ENCODE peak calls at places on chromosomes 5 and 9, in eight cellular contexts. One of them, this sample, is unnamed.

GRCh38 chr5:140391732-140392131 is 9.9 kb upstream of the ANKHD1 start:
- DNase-seq in left cardiac atrium: no peak
- DNase-seq in mucosa of gallbladder: no peak
- DNase-seq in putamen: no peak
- DNase-seq in GDM1: no peak
- DNase-seq in WERI-Rb-1: no peak
- DNase-seq in NCI-H1694 treated with DMSO at 0.1 percent for 48 hours: no peak
- DNase-seq in astrocyte of the spinal cord: no peak
- DNase-seq in this sample: no peak

GRCh38 chr9:129550199-129550839 is 70.6 kb downstream of the C9orf50 start:
- DNase-seq in putamen: peak; percentile 78
- DNase-seq in WERI-Rb-1: no peak
- DNase-seq in left cardiac atrium: peak; percentile 89
- DNase-seq in mucosa of gallbladder: peak; percentile 83
- DNase-seq in astrocyte of the spinal cord: peak; percentile 89
- DNase-seq in NCI-H1694 treated with DMSO at 0.1 percent for 48 hours: no peak
- DNase-seq in GDM1: no peak
- DNase-seq in this sample: no peak

GRCh38 chr5:1666812-1667588 is 132.6 kb downstream of the MRPL36 start:
- DNase-seq in NCI-H1694 treated with DMSO at 0.1 percent for 48 hours: peak; percentile 30
- DNase-seq in putamen: no peak
- DNase-seq in left cardiac atrium: no peak
- DNase-seq in astrocyte of the spinal cord: no peak
- DNase-seq in mucosa of gallbladder: no peak
- DNase-seq in WERI-Rb-1: peak; percentile 89
- DNase-seq in GDM1: no peak
- DNase-seq in this sample: peak; percentile 61

GRCh38 chr5:77282337-77283027 is 72.0 kb downstream of the PDE8B start:
- DNase-seq in WERI-Rb-1: no peak
- DNase-seq in putamen: no peak
- DNase-seq in left cardiac atrium: peak; percentile 33
- DNase-seq in mucosa of gallbladder: no peak
- DNase-seq in astrocyte of the spinal cord: peak; percentile 29
- DNase-seq in GDM1: no peak
- DNase-seq in NCI-H1694 treated with DMSO at 0.1 percent for 48 hours: no peak
- DNase-seq in this sample: no peak

GRCh38 chr5:62504129-62504528 is 74.5 kb upstream of the LRRC70 start:
- DNase-seq in mucosa of gallbladder: no peak
- DNase-seq in GDM1: no peak
- DNase-seq in putamen: no peak
- DNase-seq in astrocyte of the spinal cord: no peak
- DNase-seq in NCI-H1694 treated with DMSO at 0.1 percent for 48 hours: no peak
- DNase-seq in WERI-Rb-1: no peak
- DNase-seq in left cardiac atrium: no peak
- DNase-seq in this sample: no peak

GRCh38 chr9:2966846-2967372 is 123.0 kb upstream of the PUM3 start:
- DNase-seq in left cardiac atrium: no peak
- DNase-seq in mucosa of gallbladder: no peak
- DNase-seq in WERI-Rb-1: no peak
- DNase-seq in NCI-H1694 treated with DMSO at 0.1 percent for 48 hours: no peak
- DNase-seq in astrocyte of the spinal cord: no peak
- DNase-seq in putamen: no peak
- DNase-seq in GDM1: no peak
- DNase-seq in this sample: no peak

GRCh38 chr5:150112211-150113046 is 26.1 kb upstream of the CSF1R start:
- DNase-seq in putamen: no peak
- DNase-seq in mucosa of gallbladder: peak; percentile 49
- DNase-seq in GDM1: no peak
- DNase-seq in NCI-H1694 treated with DMSO at 0.1 percent for 48 hours: no peak
- DNase-seq in left cardiac atrium: peak; percentile 80
- DNase-seq in WERI-Rb-1: peak; percentile 47
- DNase-seq in astrocyte of the spinal cord: peak; percentile 89
- DNase-seq in this sample: no peak

GRCh38 chr9:38284039-38284767 is 108.3 kb upstream of the ALDH1B1 start:
- DNase-seq in putamen: no peak
- DNase-seq in NCI-H1694 treated with DMSO at 0.1 percent for 48 hours: no peak
- DNase-seq in left cardiac atrium: no peak
- DNase-seq in mucosa of gallbladder: no peak
- DNase-seq in WERI-Rb-1: no peak
- DNase-seq in GDM1: no peak
- DNase-seq in astrocyte of the spinal cord: no peak
- DNase-seq in this sample: no peak

GRCh38 chr9:98101868-98102273 is 17.2 kb downstream of the TRIM14 start:
- DNase-seq in astrocyte of the spinal cord: peak; percentile 33
- DNase-seq in putamen: no peak
- DNase-seq in mucosa of gallbladder: peak; percentile 42
- DNase-seq in NCI-H1694 treated with DMSO at 0.1 percent for 48 hours: no peak
- DNase-seq in left cardiac atrium: no peak
- DNase-seq in GDM1: peak; percentile 87
- DNase-seq in WERI-Rb-1: no peak
- DNase-seq in this sample: peak; percentile 68

GRCh38 chr5:139146809-139147742 is 51.1 kb downstream of the SIL1 start:
- DNase-seq in putamen: no peak
- DNase-seq in WERI-Rb-1: no peak
- DNase-seq in GDM1: peak; percentile 23
- DNase-seq in mucosa of gallbladder: no peak
- DNase-seq in NCI-H1694 treated with DMSO at 0.1 percent for 48 hours: no peak
- DNase-seq in left cardiac atrium: no peak
- DNase-seq in astrocyte of the spinal cord: no peak
- DNase-seq in this sample: no peak

GRCh38 chr9:112726428-112726827 is 8.5 kb upstream of the INIP start:
- DNase-seq in mucosa of gallbladder: no peak
- DNase-seq in NCI-H1694 treated with DMSO at 0.1 percent for 48 hours: no peak
- DNase-seq in GDM1: no peak
- DNase-seq in WERI-Rb-1: no peak
- DNase-seq in left cardiac atrium: no peak
- DNase-seq in putamen: no peak
- DNase-seq in astrocyte of the spinal cord: no peak
- DNase-seq in this sample: no peak

GRCh38 chr5:150000990-150001659 is 586 bp downstream of the HMGXB3 start:
- DNase-seq in mucosa of gallbladder: peak; percentile 14
- DNase-seq in WERI-Rb-1: peak; percentile 16
- DNase-seq in NCI-H1694 treated with DMSO at 0.1 percent for 48 hours: no peak
- DNase-seq in GDM1: no peak
- DNase-seq in astrocyte of the spinal cord: peak; percentile 24
- DNase-seq in left cardiac atrium: peak; percentile 57
- DNase-seq in putamen: peak; percentile 10
- DNase-seq in this sample: peak; percentile 39

GRCh38 chr5:42767491-42768105 is 11.0 kb downstream of the CCDC152 start:
- DNase-seq in WERI-Rb-1: no peak
- DNase-seq in mucosa of gallbladder: no peak
- DNase-seq in GDM1: no peak
- DNase-seq in putamen: peak; percentile 49
- DNase-seq in astrocyte of the spinal cord: peak; percentile 44
- DNase-seq in NCI-H1694 treated with DMSO at 0.1 percent for 48 hours: peak; percentile 20
- DNase-seq in left cardiac atrium: no peak
- DNase-seq in this sample: no peak

GRCh38 chr5:124315746-124316415 is 430.6 kb downstream of the ZNF608 start:
- DNase-seq in GDM1: no peak
- DNase-seq in WERI-Rb-1: no peak
- DNase-seq in NCI-H1694 treated with DMSO at 0.1 percent for 48 hours: no peak
- DNase-seq in putamen: no peak
- DNase-seq in left cardiac atrium: no peak
- DNase-seq in astrocyte of the spinal cord: no peak
- DNase-seq in mucosa of gallbladder: no peak
- DNase-seq in this sample: no peak

GRCh38 chr5:56269216-56269927 is 36.2 kb upstream of the ANKRD55 start:
- DNase-seq in mucosa of gallbladder: no peak
- DNase-seq in WERI-Rb-1: peak; percentile 43
- DNase-seq in putamen: no peak
- DNase-seq in NCI-H1694 treated with DMSO at 0.1 percent for 48 hours: peak; percentile 2
- DNase-seq in left cardiac atrium: no peak
- DNase-seq in GDM1: peak; percentile 31
- DNase-seq in astrocyte of the spinal cord: peak; percentile 61
- DNase-seq in this sample: no peak

GRCh38 chr5:37867634-37868033 is 27.8 kb upstream of the GDNF start:
- DNase-seq in WERI-Rb-1: no peak
- DNase-seq in NCI-H1694 treated with DMSO at 0.1 percent for 48 hours: no peak
- DNase-seq in GDM1: no peak
- DNase-seq in mucosa of gallbladder: no peak
- DNase-seq in putamen: no peak
- DNase-seq in astrocyte of the spinal cord: peak; percentile 23
- DNase-seq in left cardiac atrium: no peak
- DNase-seq in this sample: no peak

GRCh38 chr9:92292338-92293074 is 991 bp downstream of the IARS1 start:
- DNase-seq in left cardiac atrium: no peak
- DNase-seq in GDM1: no peak
- DNase-seq in putamen: no peak
- DNase-seq in NCI-H1694 treated with DMSO at 0.1 percent for 48 hours: no peak
- DNase-seq in astrocyte of the spinal cord: no peak
- DNase-seq in WERI-Rb-1: no peak
- DNase-seq in mucosa of gallbladder: no peak
- DNase-seq in this sample: no peak

GRCh38 chr5:170635706-170636105 is 131.9 kb downstream of the KCNIP1 start:
- DNase-seq in GDM1: no peak
- DNase-seq in mucosa of gallbladder: no peak
- DNase-seq in putamen: no peak
- DNase-seq in left cardiac atrium: no peak
- DNase-seq in NCI-H1694 treated with DMSO at 0.1 percent for 48 hours: no peak
- DNase-seq in WERI-Rb-1: no peak
- DNase-seq in astrocyte of the spinal cord: no peak
- DNase-seq in this sample: no peak

GRCh38 chr5:137660349-137660817 is 75.5 kb downstream of the KLHL3 start:
- DNase-seq in astrocyte of the spinal cord: peak; percentile 84
- DNase-seq in putamen: peak; percentile 66
- DNase-seq in left cardiac atrium: peak; percentile 76
- DNase-seq in mucosa of gallbladder: peak; percentile 81
- DNase-seq in GDM1: peak; percentile 73
- DNase-seq in WERI-Rb-1: peak; percentile 83
- DNase-seq in NCI-H1694 treated with DMSO at 0.1 percent for 48 hours: peak; percentile 54
- DNase-seq in this sample: peak; percentile 78

GRCh38 chr5:6430418-6431028 is 18.1 kb upstream of the UBE2QL1 start:
- DNase-seq in WERI-Rb-1: no peak
- DNase-seq in putamen: no peak
- DNase-seq in mucosa of gallbladder: no peak
- DNase-seq in astrocyte of the spinal cord: no peak
- DNase-seq in left cardiac atrium: peak; percentile 63
- DNase-seq in NCI-H1694 treated with DMSO at 0.1 percent for 48 hours: no peak
- DNase-seq in GDM1: no peak
- DNase-seq in this sample: no peak

GRCh38 chr5:151772029-151772867 is 494 bp downstream of the G3BP1 start:
- DNase-seq in WERI-Rb-1: no peak
- DNase-seq in GDM1: no peak
- DNase-seq in putamen: peak; percentile 41
- DNase-seq in left cardiac atrium: peak; percentile 49
- DNase-seq in mucosa of gallbladder: no peak
- DNase-seq in astrocyte of the spinal cord: peak; percentile 24
- DNase-seq in NCI-H1694 treated with DMSO at 0.1 percent for 48 hours: no peak
- DNase-seq in this sample: peak; percentile 42

GRCh38 chr5:6803981-6804550 is 90.8 kb downstream of the TENT4A start:
- DNase-seq in NCI-H1694 treated with DMSO at 0.1 percent for 48 hours: peak; percentile 50
- DNase-seq in GDM1: no peak
- DNase-seq in left cardiac atrium: no peak
- DNase-seq in mucosa of gallbladder: no peak
- DNase-seq in astrocyte of the spinal cord: no peak
- DNase-seq in WERI-Rb-1: no peak
- DNase-seq in putamen: no peak
- DNase-seq in this sample: no peak

This sample was measured in activated naive CD4-positive, alpha-beta T cell treated with anti-CD3 and anti-CD28 coated beads, Interleukin-2, amount 50 U/mL, for 16 hours.